ENCODE peak calls at places on chromosomes 12 and 14, in four cellular contexts. One of them, this sample, is unnamed.
A peak's percentile ranks its signal among the peaks of the same experiment; 100 is the strongest.

GRCh38 chr12:125773033-125773432 is 707.8 kb downstream of the AACS start:
- DNase-seq in CD14-positive monocyte: no peak
- DNase-seq in endodermal cell: peak; percentile 91
- DNase-seq in tibial artery: no peak
- DNase-seq in this sample: peak; percentile 90

GRCh38 chr14:69318241-69318640 is 58.3 kb downstream of the GALNT16 start:
- DNase-seq in CD14-positive monocyte: no peak
- DNase-seq in tibial artery: no peak
- DNase-seq in endodermal cell: no peak
- DNase-seq in this sample: no peak

GRCh38 chr12:13283867-13284266 is 87.3 kb downstream of the EMP1 start:
- DNase-seq in CD14-positive monocyte: no peak
- DNase-seq in tibial artery: no peak
- DNase-seq in endodermal cell: no peak
- DNase-seq in this sample: no peak

GRCh38 chr14:106347890-106348755 is 821.7 kb downstream of the TMEM121 start:
- DNase-seq in endodermal cell: peak; percentile 48
- DNase-seq in tibial artery: no peak
- DNase-seq in CD14-positive monocyte: no peak
- DNase-seq in this sample: no peak

GRCh38 chr14:90632451-90632850 is 183.8 kb downstream of the TTC7B start:
- DNase-seq in tibial artery: no peak
- DNase-seq in endodermal cell: no peak
- DNase-seq in CD14-positive monocyte: no peak
- DNase-seq in this sample: no peak

GRCh38 chr14:40099316-40099715 is 667.1 kb upstream of the FBXO33 start:
- DNase-seq in endodermal cell: no peak
- DNase-seq in CD14-positive monocyte: no peak
- DNase-seq in tibial artery: no peak
- DNase-seq in this sample: peak; percentile 3

GRCh38 chr14:82451675-82452074 is 918.0 kb upstream of the SEL1L start:
- DNase-seq in CD14-positive monocyte: no peak
- DNase-seq in endodermal cell: no peak
- DNase-seq in tibial artery: no peak
- DNase-seq in this sample: peak; percentile 6

GRCh38 chr12:104973250-104973649 is 12.9 kb upstream of the NOPCHAP1 start:
- DNase-seq in tibial artery: no peak
- DNase-seq in endodermal cell: no peak
- DNase-seq in CD14-positive monocyte: no peak
- DNase-seq in this sample: no peak

GRCh38 chr12:7628401-7628961 is 37.2 kb downstream of the APOBEC1 start:
- DNase-seq in endodermal cell: peak; percentile 88
- DNase-seq in CD14-positive monocyte: no peak
- DNase-seq in tibial artery: no peak
- DNase-seq in this sample: peak; percentile 76

GRCh38 chr14:54625158-54625557 is 58.2 kb downstream of the SAMD4A start:
- DNase-seq in CD14-positive monocyte: no peak
- DNase-seq in tibial artery: no peak
- DNase-seq in endodermal cell: no peak
- DNase-seq in this sample: peak; percentile 69

GRCh38 chr12:113674996-113675395 is 203.3 kb upstream of the LHX5 start:
- DNase-seq in endodermal cell: no peak
- DNase-seq in CD14-positive monocyte: no peak
- DNase-seq in tibial artery: no peak
- DNase-seq in this sample: no peak

GRCh38 chr12:57849035-57849434 is 2.5 kb upstream of the CTDSP2 start:
- DNase-seq in tibial artery: no peak
- DNase-seq in CD14-positive monocyte: no peak
- DNase-seq in endodermal cell: no peak
- DNase-seq in this sample: no peak

GRCh38 chr12:32211769-32212156 is 105.1 kb downstream of the BICD1 start:
- DNase-seq in CD14-positive monocyte: no peak
- DNase-seq in endodermal cell: no peak
- DNase-seq in tibial artery: no peak
- DNase-seq in this sample: no peak

GRCh38 chr12:124386059-124386458 is 91.2 kb downstream of the RFLNA start:
- DNase-seq in tibial artery: no peak
- DNase-seq in endodermal cell: no peak
- DNase-seq in CD14-positive monocyte: no peak
- DNase-seq in this sample: no peak

GRCh38 chr12:107497231-107497630 is 188.4 kb upstream of the PWP1 start:
- DNase-seq in endodermal cell: no peak
- DNase-seq in tibial artery: no peak
- DNase-seq in CD14-positive monocyte: no peak
- DNase-seq in this sample: no peak

GRCh38 chr12:27257104-27257848 is 13.2 kb downstream of the STK38L start:
- DNase-seq in CD14-positive monocyte: no peak
- DNase-seq in endodermal cell: no peak
- DNase-seq in tibial artery: no peak
- DNase-seq in this sample: no peak

This sample was measured in mesendoderm.